ENCODE peak calls at places on chromosomes 11 and 22, in ten cellular contexts. D, W, Q, J, F, S, N, A, X and P are unnamed samples.

GRCh38 chr11:71155846-71156245 is 96.5 kb downstream of the SHANK2 start:
- DNase-seq in D (no peak), W (no peak), Q (no peak), J (no peak), F (no peak), S (no peak), N (no peak), A (no peak), X (no peak), P (no peak)

GRCh38 chr11:15775051-15775541 is 581.2 kb downstream of the SOX6 start:
- DNase-seq in D (no peak), W (no peak), Q (no peak), J (no peak), F (no peak), S (no peak), N (no peak), A (no peak), X (no peak), P (no peak)

GRCh38 chr22:46691571-46691970 is 46.5 kb downstream of the CERK start:
- DNase-seq in D (no peak), W (no peak), Q (no peak), J (no peak), F (no peak), S (no peak), N (no peak), A (no peak), X (no peak), P (no peak)

GRCh38 chr22:37664249-37665101 is 6.0 kb downstream of the PDXP start:
- DNase-seq in D (no peak), W (no peak), Q (no peak), J (peak), F (no peak), S (no peak), N (no peak), A (no peak), X (no peak), P (peak)

GRCh38 chr11:86208572-86208971 is 36.0 kb upstream of the EED start:
- DNase-seq in D (no peak), W (no peak), Q (no peak), J (no peak), F (no peak), S (no peak), N (no peak), A (no peak), X (no peak), P (no peak)

GRCh38 chr11:121810291-121810690 is 305.7 kb downstream of the BLID start:
- DNase-seq in D (peak), W (no peak), Q (no peak), J (no peak), F (no peak), S (no peak), N (no peak), A (no peak), X (no peak), P (no peak)

GRCh38 chr11:10881892-10882291 is 24.0 kb upstream of the ZBED5 start:
- DNase-seq in D (no peak), W (no peak), Q (no peak), J (no peak), F (no peak), S (no peak), N (no peak), A (no peak), X (no peak), P (no peak)

GRCh38 chr11:134737563-134738510 is 325.8 kb upstream of the B3GAT1 start:
- DNase-seq in D (no peak), W (no peak), Q (no peak), J (no peak), F (no peak), S (no peak), N (no peak), A (no peak), X (no peak), P (no peak)

GRCh38 chr11:110022548-110022947 is 70.6 kb upstream of the ZC3H12C start:
- DNase-seq in D (no peak), W (no peak), Q (no peak), J (no peak), F (no peak), S (no peak), N (no peak), A (no peak), X (no peak), P (no peak)

GRCh38 chr11:125076378-125076945 is 13.4 kb downstream of the SLC37A2 start:
- DNase-seq in D (no peak), W (no peak), Q (no peak), J (no peak), F (peak), S (no peak), N (no peak), A (no peak), X (no peak), P (no peak)